ENCODE peak calls at places on chromosome 6, in eight cellular contexts. W is AG09309, J is GM13977, R is WTC11, T is fibroblast of lung, M is Calu3, V is upper lobe of right lung, A is nephron progenitor cell. N is an unnamed sample.

GRCh38 chr6:33914519-33915120 is 110.8 kb upstream of the MLN start:
- DNase-seq in V (no peak), A (no peak), T (no peak), J (no peak), W (no peak), R (no peak), M (no peak), N (no peak)

GRCh38 chr6:161215193-161215592 is 58.7 kb downstream of the AGPAT4 start:
- DNase-seq in T (peak; percentile 99), W (peak; percentile 94), J (no peak), V (no peak), A (no peak), R (no peak), M (no peak), N (no peak)

GRCh38 chr6:70236304-70236703 is 66.6 kb downstream of the COL9A1 start:
- DNase-seq in M (no peak), A (no peak), R (no peak), W (no peak), T (no peak), V (no peak), J (no peak), N (no peak)

GRCh38 chr6:151729829-151730495 is 77.5 kb upstream of the ESR1 start:
- DNase-seq in V (no peak), W (no peak), T (no peak), A (no peak), M (no peak), J (no peak), R (peak; percentile 12), N (no peak)

GRCh38 chr6:98842489-98843180 is 8.3 kb downstream of the POU3F2 start:
- DNase-seq in M (no peak), V (no peak), A (peak; percentile 60), R (peak; percentile 73), J (no peak), T (peak; percentile 46), W (no peak), N (peak; percentile 56)

GRCh38 chr6:63644668-63645326 is 9.2 kb downstream of the PHF3 start:
- DNase-seq in M (no peak), T (peak; percentile 81), V (no peak), J (no peak), R (no peak), W (no peak), A (no peak), N (no peak)

GRCh38 chr6:129022011-129022553 is 139.1 kb downstream of the LAMA2 start:
- DNase-seq in M (no peak), V (no peak), R (no peak), W (no peak), J (no peak), A (no peak), T (no peak), N (no peak)

GRCh38 chr6:90151827-90152449 is 144.7 kb downstream of the BACH2 start:
- DNase-seq in A (no peak), J (no peak), V (no peak), R (no peak), T (no peak), W (no peak), M (no peak), N (no peak)

GRCh38 chr6:33082702-33083101 is 6.9 kb downstream of the HLA-DPB1 start:
- DNase-seq in W (no peak), J (peak; percentile 55), R (peak; percentile 51), M (peak; percentile 50), T (peak; percentile 10), A (peak; percentile 23), V (peak; percentile 71), N (peak; percentile 38)

GRCh38 chr6:81814365-81815109 is 62.1 kb upstream of the TENT5A start:
- DNase-seq in A (no peak), V (no peak), W (no peak), T (peak; percentile 44), J (no peak), R (no peak), M (peak; percentile 17), N (no peak)

GRCh38 chr6:131978522-131978921 is 27.4 kb upstream of the CCN2 start:
- DNase-seq in T (peak; percentile 16), M (no peak), A (no peak), W (no peak), J (no peak), V (no peak), R (no peak), N (no peak)

GRCh38 chr6:113011803-113012202 is 664.7 kb downstream of the RFPL4B start:
- DNase-seq in R (no peak), W (peak; percentile 46), A (no peak), T (peak; percentile 44), M (no peak), J (no peak), V (no peak), N (no peak)

GRCh38 chr6:108559884-108560462 is 744 bp upstream of the FOXO3 start:
- DNase-seq in M (peak; percentile 44), V (no peak), A (peak; percentile 81), J (peak; percentile 44), R (peak; percentile 78), T (peak; percentile 84), W (no peak), N (peak; percentile 67)

GRCh38 chr6:89084954-89085353 is 4.4 kb downstream of the PNRC1 start:
- DNase-seq in V (no peak), T (peak; percentile 9), J (no peak), M (no peak), A (no peak), W (no peak), R (no peak), N (no peak)

GRCh38 chr6:81995548-81996289 is 243.2 kb upstream of the TENT5A start:
- DNase-seq in R (no peak), M (no peak), A (no peak), V (no peak), J (no peak), W (no peak), T (peak; percentile 78), N (no peak)

GRCh38 chr6:168968228-168968627 is 285.4 kb downstream of the THBS2 start:
- DNase-seq in A (no peak), M (peak; percentile 79), V (no peak), W (peak; percentile 93), R (no peak), J (no peak), T (peak; percentile 91), N (no peak)

GRCh38 chr6:36888654-36889481 is 3.1 kb downstream of the C6orf89 start:
- DNase-seq in V (no peak), J (peak; percentile 28), T (no peak), W (no peak), M (no peak), R (no peak), A (no peak), N (no peak)

GRCh38 chr6:36886948-36887347 is 1.2 kb downstream of the C6orf89 start:
- DNase-seq in V (no peak), T (no peak), W (no peak), J (no peak), M (no peak), A (no peak), R (no peak), N (no peak)

GRCh38 chr6:36885461-36886401 is at the start of gene C6orf89:
- DNase-seq in W (peak; percentile 90), M (peak; percentile 96), V (peak; percentile 98), T (peak; percentile 94), A (peak; percentile 93), R (peak; percentile 95), J (peak; percentile 91), N (peak; percentile 92)

GRCh38 chr6:36888115-36888643 is 2.4 kb downstream of the C6orf89 start:
- DNase-seq in W (no peak), M (no peak), T (no peak), R (no peak), A (no peak), J (no peak), V (no peak), N (no peak)

DNA sequence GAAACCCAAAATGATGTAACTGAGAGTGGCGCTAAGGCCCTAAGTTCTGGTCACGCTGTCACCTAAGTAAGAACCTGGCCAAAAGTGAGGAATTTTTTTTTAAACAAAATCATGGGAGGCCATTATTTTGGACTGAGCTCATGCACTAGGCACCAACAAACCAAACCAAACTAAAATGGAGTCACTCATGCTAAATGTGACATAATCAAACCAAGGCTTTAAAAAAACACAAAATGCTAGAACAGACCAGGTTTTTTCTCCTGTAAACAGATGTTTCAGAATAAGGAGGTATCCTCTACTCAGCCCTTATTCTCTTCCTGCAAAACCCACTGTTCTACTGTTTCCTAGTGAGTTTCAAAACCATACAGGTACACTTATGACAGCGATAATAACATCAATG is 1.1 kb upstream of the C6orf89 start:
- DNase-seq in V (no peak), W (no peak), T (no peak), R (no peak), M (no peak), A (no peak), J (no peak), N (no peak)
- TF ChIP-seq CTCF in V (no peak), W (no peak), T (no peak), R (no peak), M (no peak), A (no peak), J (no peak), N (no peak)

GRCh38 chr6:110882824-110883554 is 8.4 kb downstream of the AMD1 start:
- DNase-seq in W (no peak), R (no peak), V (no peak), J (no peak), T (no peak), A (no peak), M (no peak), N (no peak)
- TF ChIP-seq CTCF in W (no peak), R (no peak), V (no peak), J (no peak), T (no peak), A (no peak), M (no peak), N (no peak)

DNA sequence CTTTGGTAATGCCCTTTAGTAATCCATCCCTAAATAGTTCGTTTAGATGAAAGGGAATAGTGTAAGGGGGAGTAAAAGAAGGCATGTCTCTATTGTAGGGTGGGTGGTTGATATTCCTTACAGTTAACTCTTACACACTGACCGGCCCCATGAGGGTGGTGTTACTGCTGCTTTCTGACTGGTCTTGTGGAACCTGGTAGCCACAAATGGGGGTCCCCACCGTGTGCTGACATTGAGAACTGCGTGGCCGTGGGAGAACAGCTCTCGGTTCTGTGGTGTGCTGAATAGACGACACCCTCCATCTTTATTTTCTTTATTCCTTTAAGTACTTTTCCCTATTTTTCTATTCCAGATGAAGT is 19.3 kb downstream of the MRAP2 start:
- DNase-seq in T (no peak), V (no peak), J (no peak), M (no peak), R (no peak), W (no peak), A (no peak), N (no peak)
- TF ChIP-seq CTCF in T (no peak), V (no peak), J (no peak), M (no peak), R (no peak), W (no peak), A (no peak), N (no peak)

DNA sequence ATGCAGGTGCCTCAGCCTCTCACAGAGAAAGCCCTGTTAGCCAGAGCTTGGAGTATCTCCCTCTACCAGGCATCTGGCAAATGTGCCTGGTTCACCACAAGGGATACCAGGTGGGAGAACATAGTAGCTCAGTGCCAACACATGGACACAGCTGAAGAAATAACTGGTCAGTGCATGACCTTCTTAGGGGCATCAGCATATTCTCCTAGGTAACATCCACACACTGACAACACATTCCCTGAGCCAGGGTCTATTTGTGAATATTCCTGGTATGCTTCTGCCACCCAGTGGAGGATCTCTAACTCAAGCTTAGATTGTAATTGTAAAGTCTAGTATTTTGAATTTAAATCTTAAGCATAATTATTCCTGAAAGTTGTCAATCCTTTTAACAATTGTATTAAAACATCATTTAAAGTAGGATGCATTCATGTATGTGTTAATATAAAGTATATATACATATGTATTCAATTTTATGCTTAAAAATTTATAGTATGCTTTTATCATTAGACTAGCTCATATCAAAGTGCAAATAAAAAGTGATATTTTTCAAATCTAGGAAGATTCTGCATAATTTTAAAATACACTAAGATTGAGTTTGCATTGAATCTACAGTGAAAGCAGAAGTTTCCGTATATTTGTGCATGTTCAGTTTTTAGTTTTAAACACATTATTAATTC is 45.3 kb upstream of the COL21A1 start:
- DNase-seq in W (peak; percentile 20), T (peak; percentile 55), R (peak; percentile 25), M (peak; percentile 49), J (peak; percentile 6), V (no peak), A (peak; percentile 32), N (peak; percentile 44)
- TF ChIP-seq CTCF in W (peak; percentile 69), T (peak; percentile 62), R (no peak), M (peak; percentile 64), J (peak; percentile 45), V (peak; percentile 66), A (peak; percentile 61), N (peak; percentile 42)